ENCODE peak calls at places on chromosomes 12 and 14, in ten cellular contexts. K is NCI-H1048; M is GM06990; W is pancreas; G is heart right ventricle; N is stimulated activated CD8-positive, alpha-beta memory T cell treated with anti-CD3 and anti-CD28 coated beads, Interleukin-2, amount 100 ng/mL, for 1 hour; F is NCI-H2081; S is activated T-cell treated with anti-CD3 and anti-CD28 coated beads for 48 hours; R is anterior cingulate cortex; B is left colon. L is an unnamed sample.

GRCh38 chr14:85732031-85732430 is 202.1 kb downstream of the FLRT2 start:
- DNase-seq in K (no peak), M (no peak), W (no peak), G (no peak), N (no peak), F (no peak), S (no peak), R (no peak), B (no peak), L (no peak)

GRCh38 chr12:52699960-52700359 is 3.4 kb downstream of the KRT77 start:
- DNase-seq in K (no peak), M (no peak), W (no peak), G (no peak), N (no peak), F (no peak), S (no peak), R (no peak), B (no peak), L (no peak)

GRCh38 chr12:65492997-65493892 is 214.8 kb downstream of the MSRB3 start:
- DNase-seq in K (no peak), M (no peak), W (no peak), G (no peak), N (no peak), F (no peak), S (no peak), R (no peak), B (no peak), L (no peak)

GRCh38 chr12:124910561-124911478 is 3.6 kb downstream of the UBC start:
- DNase-seq in K (no peak), M (no peak), W (no peak), G (no peak), N (no peak), F (no peak), S (no peak), R (no peak), B (no peak), L (no peak)

GRCh38 chr14:72643317-72643801 is 250.5 kb downstream of the DPF3 start:
- DNase-seq in K (no peak), M (no peak), W (no peak), G (no peak), N (no peak), F (no peak), S (no peak), R (peak; percentile 52), B (no peak), L (no peak)

GRCh38 chr14:28773917-28774691 is 7.5 kb downstream of the FOXG1 start:
- DNase-seq in K (peak; percentile 27), M (peak; percentile 69), W (no peak), G (no peak), N (no peak), F (peak; percentile 73), S (no peak), R (peak; percentile 88), B (no peak), L (no peak)

GRCh38 chr14:81398196-81398891 is 1.8 kb downstream of the STON2 start:
- DNase-seq in K (no peak), M (no peak), W (no peak), G (no peak), N (no peak), F (no peak), S (no peak), R (no peak), B (no peak), L (no peak)

GRCh38 chr12:76591461-76591860 is 31.9 kb upstream of the OSBPL8 start:
- DNase-seq in K (no peak), M (no peak), W (no peak), G (no peak), N (no peak), F (no peak), S (no peak), R (no peak), B (no peak), L (no peak)

GRCh38 chr12:41956353-41956752 is 188.3 kb downstream of the GXYLT1 start:
- DNase-seq in K (no peak), M (no peak), W (no peak), G (no peak), N (no peak), F (no peak), S (no peak), R (no peak), B (no peak), L (no peak)

GRCh38 chr14:67514650-67515385 is 18.3 kb upstream of the PLEKHH1 start:
- DNase-seq in K (no peak), M (peak; percentile 42), W (peak; percentile 77), G (peak; percentile 33), N (no peak), F (peak; percentile 46), S (peak; percentile 18), R (peak; percentile 55), B (peak; percentile 62), L (peak; percentile 20)

GRCh38 chr14:94485944-94486841 is 10.2 kb upstream of the SERPINA9 start:
- DNase-seq in K (no peak), M (peak; percentile 47), W (peak; percentile 88), G (peak; percentile 48), N (peak; percentile 18), F (no peak), S (peak; percentile 36), R (peak; percentile 39), B (no peak), L (peak; percentile 23)

GRCh38 chr12:124312601-124313000 is 17.7 kb downstream of the RFLNA start:
- DNase-seq in K (no peak), M (no peak), W (no peak), G (no peak), N (no peak), F (no peak), S (no peak), R (no peak), B (no peak), L (no peak)

GRCh38 chr12:69894800-69895199 is 69.8 kb downstream of the MYRFL start:
- DNase-seq in K (no peak), M (no peak), W (no peak), G (no peak), N (no peak), F (no peak), S (no peak), R (no peak), B (no peak), L (no peak)

L was measured in stimulated activated naive B cell treated with anti-CD40 and anti-IgM and Interleukin-4, amounts not matched to agents 10 μg/mL and 1 μg/mL and 100 μg/mL, for 72 hours.